ENCODE peak calls at places on chromosomes 11 and 22, in six cellular contexts. G is A549, X is IMR-90, W is SK-N-SH, D is HepG2, P is K562. L is an unnamed sample.

GRCh38 chr11:72075109-72075508 is 5.2 kb downstream of the NUMA1 start:
- DNase-seq in P (peak), W (no peak), X (no peak), G (peak), D (no peak), L (no peak)

GRCh38 chr22:25202290-25202921 is 2.7 kb downstream of the CRYBB3 start:
- DNase-seq in D (peak), X (peak), W (peak), P (peak), G (peak), L (peak)

GRCh38 chr11:73411031-73411430 is 34.8 kb downstream of the RELT start:
- DNase-seq in W (no peak), P (no peak), X (no peak), G (no peak), D (no peak), L (no peak)

GRCh38 chr11:120660024-120660565 is 148.5 kb downstream of the GRIK4 start:
- DNase-seq in D (peak), G (peak), X (peak), P (peak), W (peak), L (no peak)

GRCh38 chr11:44840526-44840925 is 110.2 kb downstream of the TP53I11 start:
- DNase-seq in W (peak), X (no peak), P (no peak), D (no peak), G (no peak), L (no peak)

GRCh38 chr11:83571301-83571700 is 285.1 kb upstream of the CCDC90B start:
- DNase-seq in X (peak), D (no peak), W (no peak), P (no peak), G (no peak), L (no peak)

GRCh38 chr11:93700830-93701229 is 39.3 kb downstream of the CEP295 start:
- DNase-seq in X (peak), W (no peak), D (no peak), P (no peak), G (no peak), L (no peak)

GRCh38 chr22:19215360-19215759 is 36.8 kb upstream of the SLC25A1 start:
- DNase-seq in G (no peak), X (no peak), D (no peak), P (no peak), W (no peak), L (no peak)

GRCh38 chr22:34975721-34976120 is 90.2 kb upstream of the ISX start:
- DNase-seq in X (no peak), P (no peak), D (no peak), W (no peak), G (peak), L (no peak)

GRCh38 chr11:73423506-73423905 is 47.3 kb downstream of the RELT start:
- DNase-seq in D (no peak), G (no peak), W (no peak), X (no peak), P (no peak), L (no peak)

GRCh38 chr11:121467965-121468364 is 15.2 kb upstream of the SORL1-AS1 start:
- DNase-seq in W (no peak), G (no peak), P (no peak), D (no peak), X (no peak), L (peak)

GRCh38 chr11:30143098-30143705 is 87.6 kb upstream of the FSHB start:
- DNase-seq in G (peak), W (peak), D (peak), P (peak), X (peak), L (peak)

GRCh38 chr22:25201557-25202273 is 2.1 kb downstream of the CRYBB3 start:
- DNase-seq in X (no peak), P (no peak), D (no peak), W (no peak), G (no peak), L (no peak)

GRCh38 chr22:24247564-24248344 is 2.9 kb upstream of the GGT5 start:
- DNase-seq in X (peak), G (peak), D (peak), W (peak), P (peak), L (no peak)

GRCh38 chr11:111782109-111782784 is 16.1 kb upstream of the PPP2R1B start:
- DNase-seq in P (no peak), D (no peak), G (no peak), X (no peak), W (no peak), L (no peak)
- TF ChIP-seq RFX5 in P (no peak), D (no peak), G (no peak), X (no peak), W (no peak), L (no peak)

DNA sequence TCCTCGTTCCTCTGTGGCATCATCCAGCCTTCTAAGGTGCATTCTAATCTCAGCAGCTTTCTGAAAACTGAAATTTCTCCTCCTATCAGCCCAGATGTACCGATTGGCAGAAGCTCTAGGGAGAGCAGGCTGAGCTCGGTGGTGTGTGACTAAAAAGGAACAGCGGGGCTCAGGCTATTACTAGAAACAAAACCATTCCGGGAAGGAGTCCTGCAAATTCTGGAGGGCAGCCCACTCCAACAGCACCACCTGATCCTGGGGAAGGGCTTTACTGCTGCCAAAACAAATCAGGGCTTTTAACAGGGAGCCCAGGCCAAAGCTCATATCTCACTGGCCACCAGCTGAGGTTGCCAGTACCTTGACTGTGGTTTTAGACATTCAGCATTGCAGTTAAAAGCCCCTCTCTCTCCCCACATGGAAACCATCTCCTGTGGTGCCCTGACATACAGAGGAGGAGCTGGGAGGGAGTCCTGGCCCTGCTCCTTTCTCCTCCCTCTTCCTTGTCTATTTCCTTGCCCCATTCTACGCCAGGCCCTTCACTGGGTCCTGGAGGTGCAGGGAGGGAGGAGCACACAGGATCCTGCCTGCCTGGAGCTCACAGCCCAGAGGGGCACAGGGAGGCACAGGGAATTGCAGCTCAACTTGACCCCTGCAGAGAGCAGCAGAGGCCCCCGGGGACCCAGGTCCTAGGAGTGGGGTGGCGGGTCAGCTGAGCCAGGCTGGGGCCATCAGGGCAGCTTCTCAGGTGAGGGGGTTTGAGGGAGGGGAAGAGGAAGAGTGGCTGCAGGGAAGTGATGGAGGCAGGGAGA is 889 bp downstream of the PLAAT4 start:
- DNase-seq in X (peak), W (no peak), D (no peak), P (peak), G (no peak), L (no peak)
- TF ChIP-seq RFX5 in X (no peak), W (no peak), D (no peak), P (no peak), G (no peak), L (no peak)

GRCh38 chr11:115462004-115462541 is 42.1 kb downstream of the CADM1 start:
- DNase-seq in W (no peak), G (no peak), P (no peak), X (peak), D (no peak), L (no peak)
- TF ChIP-seq RFX5 in W (no peak), G (no peak), P (no peak), X (no peak), D (no peak), L (no peak)

GRCh38 chr22:45645150-45645525 is 26.5 kb upstream of the ATXN10 start:
- DNase-seq in P (no peak), X (no peak), D (no peak), G (no peak), W (no peak), L (no peak)

GRCh38 chr22:45645526-45646414 is 25.9 kb upstream of the ATXN10 start:
- DNase-seq in P (peak), D (no peak), W (peak), X (peak), G (peak), L (no peak)

GRCh38 chr22:45648320-45649070 is 23.1 kb upstream of the ATXN10 start:
- DNase-seq in D (no peak), P (no peak), W (peak), G (no peak), X (no peak), L (no peak)

GRCh38 chr22:45649809-45650208 is 21.8 kb upstream of the ATXN10 start:
- DNase-seq in G (no peak), W (peak), P (no peak), D (no peak), X (no peak), L (no peak)

GRCh38 chr22:45647532-45648225 is 24.0 kb upstream of the ATXN10 start:
- DNase-seq in G (no peak), D (no peak), W (no peak), X (no peak), P (no peak), L (no peak)
- TF ChIP-seq RFX5 in G (no peak), D (no peak), W (no peak), X (no peak), P (no peak), L (no peak)

GRCh38 chr22:20257474-20258299 is 10.4 kb downstream of the RTN4R start:
- DNase-seq in X (no peak), P (no peak), D (no peak), W (no peak), G (no peak), L (no peak)

GRCh38 chr22:20256562-20257473 is 11.3 kb downstream of the RTN4R start:
- DNase-seq in X (no peak), W (peak), D (no peak), G (no peak), P (peak), L (no peak)

GRCh38 chr22:20259336-20259705 is 8.8 kb downstream of the RTN4R start:
- DNase-seq in D (no peak), X (no peak), W (no peak), P (peak), G (no peak), L (no peak)

GRCh38 chr22:20260071-20260722 is 7.9 kb downstream of the RTN4R start:
- DNase-seq in G (no peak), P (no peak), X (no peak), D (no peak), W (no peak), L (no peak)

GRCh38 chr22:20258584-20259335 is 9.4 kb downstream of the RTN4R start:
- DNase-seq in D (no peak), P (peak), W (peak), G (no peak), X (no peak), L (no peak)
- TF ChIP-seq RFX5 in D (no peak), P (no peak), W (no peak), G (no peak), X (no peak), L (no peak)

DNA sequence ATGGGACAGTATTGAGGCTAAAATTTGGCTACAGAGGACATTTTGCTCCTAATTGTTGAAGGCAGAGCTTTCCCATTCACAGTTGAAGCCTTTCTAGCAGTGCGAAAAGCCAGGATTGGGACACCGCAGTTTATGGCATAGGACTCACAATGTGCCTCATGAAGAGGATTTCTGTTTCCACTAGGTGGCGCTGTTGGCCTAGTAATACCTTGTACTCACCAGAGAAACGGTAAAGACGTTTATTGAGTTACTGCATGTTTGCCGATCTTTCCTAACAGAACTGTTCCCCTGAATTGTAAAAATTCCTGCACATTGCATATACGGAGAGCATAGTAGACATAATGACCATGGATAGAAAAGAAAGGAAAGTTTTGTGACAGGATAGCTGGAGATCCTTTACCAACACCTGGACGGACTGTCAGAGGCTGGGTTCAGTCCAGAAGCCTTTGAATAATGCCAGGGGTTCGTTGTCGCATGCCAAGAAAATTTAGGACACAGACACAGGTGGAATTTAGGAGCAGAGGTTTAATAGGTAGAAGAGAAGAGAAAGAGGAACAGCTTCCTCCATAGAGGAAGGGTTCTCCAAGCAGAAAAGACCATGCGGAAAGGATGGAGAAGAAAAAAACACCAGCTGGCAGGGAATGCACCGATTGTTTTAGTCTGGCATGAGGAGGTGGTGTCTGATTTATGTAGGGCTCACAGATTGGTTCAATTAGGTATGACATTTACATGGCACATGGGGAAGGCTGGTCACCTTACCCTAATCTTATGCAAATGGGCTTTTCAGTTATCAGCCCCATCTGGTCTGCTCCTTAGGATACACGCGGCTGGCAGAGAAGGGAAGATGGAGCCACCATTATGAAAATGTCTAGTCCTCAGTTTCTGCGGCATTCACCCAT is 10.8 kb upstream of the OR51D1 start:
- DNase-seq in P (peak), X (peak), G (peak), D (peak), W (peak), L (no peak)
- TF ChIP-seq RFX5 in P (no peak), X (no peak), G (no peak), D (no peak), W (no peak), L (no peak)